ENCODE peak calls at places on chromosome 4, in six cellular contexts. V is fibroblast of lung; Z is mucosa of descending colon; B is transverse colon; R is endothelial cell of umbilical vein; O is CD4-positive, alpha-beta memory T cell. K is an unnamed sample. For H3K4me1 and H3K9me3, the result is how much of the 10 kb centered on the place peaks cover.

GRCh38 chr4:61336488-61336887 is 136.4 kb downstream of the ADGRL3 start:
- DNase-seq in V (no peak), Z (no peak), O (no peak), R (no peak), B (no peak), K (no peak)

GRCh38 chr4:108762559-108763225 is at the start of gene ETNPPL:
- DNase-seq in R (peak), O (peak), V (peak), Z (peak), B (no peak), K (peak)

GRCh38 chr4:8010618-8011017 is 71.0 kb upstream of the AFAP1 start:
- DNase-seq in R (no peak), Z (peak), O (no peak), V (peak), B (peak), K (no peak)

GRCh38 chr4:16757080-16757521 is 141.3 kb downstream of the LDB2 start:
- DNase-seq in R (peak), B (no peak), O (no peak), V (peak), Z (no peak), K (no peak)

GRCh38 chr4:7358100-7358735 is 76.5 kb downstream of the PSAPL1 start:
- DNase-seq in O (no peak), Z (no peak), R (peak), B (no peak), V (peak), K (no peak)

GRCh38 chr4:150656882-150657281 is 74.9 kb downstream of the MAB21L2 start:
- DNase-seq in R (peak), O (no peak), Z (no peak), V (no peak), B (no peak), K (no peak)

GRCh38 chr4:172813359-172813923 is 355.2 kb upstream of the GALNT7 start:
- DNase-seq in V (peak), R (no peak), O (no peak), Z (no peak), B (no peak), K (no peak)

GRCh38 chr4:83083925-83084475 is 30.5 kb downstream of the PLAC8 start:
- DNase-seq in B (peak), R (peak), V (no peak), O (peak), Z (no peak), K (peak)

GRCh38 chr4:25486171-25486570 is 109.1 kb downstream of the ANAPC4 start:
- DNase-seq in Z (no peak), B (no peak), O (no peak), V (peak), R (peak), K (no peak)

GRCh38 chr4:155899891-155900290 is 3.6 kb upstream of the TDO2 start:
- DNase-seq in B (no peak), Z (no peak), O (no peak), R (no peak), V (peak), K (no peak)

GRCh38 chr4:105473340-105474109 is at the start of gene PPA2:
- DNase-seq in O (peak), Z (peak), R (peak), V (peak), B (peak), K (peak)

GRCh38 chr4:159368320-159368719 is 265.4 kb downstream of the RAPGEF2 start:
- DNase-seq in V (no peak), R (no peak), O (no peak), Z (no peak), B (no peak), K (no peak)

GRCh38 chr4:2141762-2142520 is 82.8 kb downstream of the NAT8L start:
- DNase-seq in V (peak), O (no peak), Z (no peak), R (no peak), B (no peak), K (peak)

GRCh38 chr4:128394778-128395177 is 107.2 kb upstream of the PGRMC2 start:
- DNase-seq in V (peak), Z (no peak), R (no peak), B (no peak), O (no peak), K (no peak)

GRCh38 chr4:60201052-60201673 is 999.0 kb upstream of the ADGRL3 start:
- DNase-seq in R (peak), B (peak), V (peak), O (no peak), Z (peak), K (no peak)

GRCh38 chr4:1855334-1856070 is 454 bp downstream of the LETM1 start:
- DNase-seq in B (peak), O (peak), V (no peak), Z (peak), R (peak), K (no peak)

GRCh38 chr4:140222175-140222574 is 68.2 kb upstream of the MAML3 start:
- DNase-seq in O (no peak), Z (no peak), B (no peak), R (peak), V (peak), K (no peak)

GRCh38 chr4:76562161-76562560 is 127.1 kb downstream of the SHROOM3 start:
- DNase-seq in O (no peak), B (no peak), R (no peak), V (peak), Z (no peak), K (no peak)

GRCh38 chr4:27357283-27357682 is 496.6 kb downstream of the STIM2 start:
- DNase-seq in V (peak), B (no peak), Z (no peak), O (no peak), R (no peak), K (no peak)

GRCh38 chr4:27057662-27058061 is 197.0 kb downstream of the STIM2 start:
- DNase-seq in V (no peak), R (no peak), O (no peak), Z (no peak), B (no peak), K (no peak)

GRCh38 chr4:149987330-149987751 is 90.9 kb upstream of the DCLK2 start:
- DNase-seq in V (no peak), R (peak), B (no peak), O (no peak), Z (no peak), K (no peak)

GRCh38 chr4:140186651-140187315 is 32.8 kb upstream of the MAML3 start:
- DNase-seq in Z (peak), O (no peak), V (peak), R (peak), B (peak), K (no peak)

GRCh38 chr4:73867783-73868182 is 1.4 kb upstream of the CXCL1 start:
- DNase-seq in Z (peak), R (no peak), V (peak), B (peak), O (no peak), K (no peak)

GRCh38 chr4:153759407-153760226 is at the start of gene RNF175:
- DNase-seq in V (peak), R (no peak), O (no peak), Z (no peak), B (no peak), K (peak)

GRCh38 chr4:40992472-40993298 is 221.7 kb downstream of the APBB2 start:
- DNase-seq in B (no peak), R (peak), O (no peak), V (peak), Z (no peak), K (no peak)

GRCh38 chr4:108058685-108059440 is 69.2 kb downstream of the HADH start:
- DNase-seq in V (peak), R (no peak), B (no peak), O (no peak), Z (no peak), K (no peak)

GRCh38 chr4:181548873-181549541 is 694.2 kb upstream of the TENM3 start:
- DNase-seq in V (peak), Z (no peak), O (no peak), R (no peak), B (no peak), K (no peak)

GRCh38 chr4:185865901-185866328 is 53.9 kb upstream of the SORBS2 start:
- DNase-seq in Z (no peak), V (peak), B (peak), R (no peak), O (no peak), K (no peak)

GRCh38 chr4:18366762-18367358 is 345.3 kb upstream of the LCORL start:
- DNase-seq in R (peak), V (peak), Z (no peak), O (peak), B (no peak), K (peak)

GRCh38 chr4:6179362-6179761 is 21.0 kb downstream of the JAKMIP1 start:
- DNase-seq in V (no peak), B (peak), Z (no peak), O (peak), R (no peak), K (no peak)

GRCh38 chr4:6180841-6181631 is 19.3 kb downstream of the JAKMIP1 start:
- DNase-seq in O (peak), R (no peak), B (no peak), Z (no peak), V (no peak), K (peak)

GRCh38 chr4:6184169-6184568 is 16.2 kb downstream of the JAKMIP1 start:
- DNase-seq in Z (no peak), O (no peak), B (no peak), R (no peak), V (no peak), K (no peak)

GRCh38 chr4:6183740-6184139 is 16.6 kb downstream of the JAKMIP1 start:
- DNase-seq in B (no peak), Z (no peak), O (peak), V (no peak), R (no peak), K (no peak)

DNA sequence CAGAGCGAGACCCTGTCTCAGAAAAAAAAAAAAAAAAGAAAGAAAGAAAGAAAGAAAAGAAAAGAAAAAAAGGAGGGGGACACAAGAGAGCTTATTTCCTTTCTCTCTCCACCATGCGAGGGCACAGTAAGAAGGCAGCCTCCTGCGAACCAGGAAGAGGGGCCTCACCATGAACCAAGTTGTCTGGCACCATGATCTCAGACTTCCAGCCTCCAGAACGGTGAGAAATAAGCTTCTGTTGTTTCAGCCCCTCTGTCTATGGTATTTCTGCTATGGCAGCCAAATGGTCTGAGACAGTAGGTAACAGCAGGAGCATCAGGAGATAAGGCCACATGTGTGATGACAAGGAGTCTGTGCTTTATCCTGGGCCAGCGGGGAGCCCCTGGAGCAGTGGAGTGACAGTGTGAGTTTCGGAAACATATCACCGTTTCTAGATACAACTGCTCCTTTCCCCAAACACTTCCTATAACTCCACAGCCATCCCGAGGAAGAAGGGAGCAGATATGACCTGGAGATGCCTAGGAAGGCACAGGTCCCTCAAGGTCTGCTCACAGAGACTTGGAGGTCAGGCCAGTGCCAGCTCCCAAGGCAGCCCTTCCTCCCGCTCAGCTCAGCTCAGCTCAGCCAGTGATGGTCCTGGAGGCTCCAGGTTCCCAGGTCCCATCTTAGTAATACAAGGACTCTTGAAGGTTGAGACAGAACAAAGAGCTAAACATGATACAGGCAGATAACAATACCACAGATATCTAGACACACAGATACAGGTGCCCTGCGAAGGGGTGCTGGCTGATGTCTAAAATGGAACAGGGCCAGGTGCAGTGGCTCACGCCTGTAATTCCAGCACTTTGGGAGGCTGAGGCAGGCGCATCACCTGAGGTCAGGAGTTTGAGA is 17.7 kb downstream of the JAKMIP1 start:
- DNase-seq in V (no peak), O (no peak), B (no peak), Z (no peak), R (no peak), K (no peak)
- H3K4me1 ChIP-seq in V (under half), O (half or more), B (under half), Z (under half), R (under half), K (half or more)

GRCh38 chr4:71860643-71861042 is 76.8 kb upstream of the GC start:
- DNase-seq in B (no peak), V (no peak), R (no peak), Z (no peak), O (no peak), K (no peak)
- H3K9me3 ChIP-seq in B (under half), V (under half), R (under half), Z (under half), O (under half), K (under half)

GRCh38 chr4:80270321-80270720 is 3.9 kb downstream of the FGF5 start:
- DNase-seq in Z (no peak), O (no peak), V (no peak), R (no peak), B (no peak), K (no peak)

GRCh38 chr4:80266267-80266901 is at the start of gene FGF5:
- DNase-seq in Z (peak), V (peak), R (peak), B (peak), O (no peak), K (peak)

GRCh38 chr4:80266902-80267380 is 477 bp downstream of the FGF5 start:
- DNase-seq in O (no peak), Z (no peak), B (no peak), R (peak), V (peak), K (no peak)

GRCh38 chr4:80268936-80269335 is 2.5 kb downstream of the FGF5 start:
- DNase-seq in O (no peak), B (no peak), V (peak), Z (no peak), R (no peak), K (no peak)

DNA sequence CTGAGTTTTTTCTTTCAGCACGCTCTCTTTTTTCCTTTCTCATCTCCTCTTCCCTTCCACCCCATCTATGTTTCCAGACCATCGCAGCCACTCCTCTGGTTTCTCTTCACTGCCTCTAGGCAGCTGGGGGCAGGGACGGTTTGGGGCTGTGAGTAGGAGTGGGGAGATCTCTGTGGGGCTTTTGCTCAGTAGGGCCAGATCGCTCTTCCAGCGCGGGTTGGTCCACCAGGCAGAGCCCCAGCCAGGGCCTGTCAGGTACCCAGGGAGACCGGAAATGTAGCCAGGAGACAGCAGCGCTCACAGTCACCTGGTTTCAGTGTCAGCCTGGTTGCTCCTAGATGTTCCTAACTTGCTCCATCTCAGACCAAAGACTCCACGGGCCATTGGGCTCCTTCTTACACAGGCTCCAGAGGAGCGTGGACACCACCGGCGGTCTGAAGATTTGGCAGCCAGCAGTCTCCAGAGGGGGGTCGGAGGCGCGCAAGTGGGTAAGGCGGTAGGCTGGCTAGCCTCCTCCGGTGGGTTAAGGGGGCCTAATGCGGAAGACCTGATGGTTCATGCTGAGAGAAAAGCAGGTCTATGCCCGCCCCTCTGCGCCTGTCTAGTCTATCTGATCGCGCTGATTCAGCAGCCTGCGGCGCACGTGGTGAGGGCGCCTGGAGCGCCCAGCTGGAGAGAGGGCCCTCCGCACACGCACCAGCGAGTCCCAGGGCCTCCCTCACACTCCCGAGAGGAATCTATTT is 1.8 kb downstream of the FGF5 start:
- DNase-seq in Z (no peak), O (no peak), R (no peak), V (peak), B (no peak), K (no peak)
- H3K4me3 ChIP-seq in Z (no peak), O (no peak), R (no peak), V (peak), B (no peak), K (no peak)

GRCh38 chr4:170306208-170306607 is 216.5 kb upstream of the AADAT start:
- DNase-seq in B (no peak), O (no peak), V (no peak), Z (no peak), R (no peak), K (no peak)
- H3K4me1 ChIP-seq in B (under half), O (under half), V (under half), Z (under half), R (under half), K (under half)

DNA sequence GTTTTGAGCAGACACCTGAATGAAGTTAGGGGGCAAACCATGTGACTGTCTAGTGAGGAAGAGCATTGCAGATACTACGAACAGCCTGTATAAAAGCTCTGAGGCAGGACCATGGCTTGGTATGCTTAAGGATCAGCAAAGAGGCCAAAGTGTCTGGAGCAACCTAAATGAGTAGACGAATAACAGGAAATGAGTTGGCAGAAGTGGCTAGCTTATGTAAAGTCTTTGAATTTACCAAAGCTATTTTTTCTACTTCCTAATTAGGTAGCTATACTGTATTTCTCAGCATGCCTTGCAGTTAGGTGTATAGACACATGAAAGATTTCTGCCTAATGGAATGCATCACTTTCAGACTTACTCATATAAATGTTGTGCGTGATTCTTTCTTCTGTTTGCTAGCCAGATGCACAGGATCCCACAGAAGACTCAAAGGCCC is 9.3 kb upstream of the GPRIN3 start:
- DNase-seq in O (peak), R (peak), V (peak), Z (no peak), B (no peak), K (no peak)
- H3K9me3 ChIP-seq in O (under half), R (under half), V (under half), Z (under half), B (under half), K (under half)

GRCh38 chr4:41992967-41993857 is 2.9 kb downstream of the SLC30A9 start:
- DNase-seq in R (no peak), Z (no peak), B (no peak), O (no peak), V (no peak), K (no peak)
- H3K4me3 ChIP-seq in R (no peak), Z (no peak), B (no peak), O (no peak), V (no peak), K (no peak)

GRCh38 chr4:38080575-38080974 is 120.4 kb downstream of the PTTG2 start:
- DNase-seq in Z (no peak), V (no peak), O (no peak), B (no peak), R (no peak), K (no peak)
- H3K4me1 ChIP-seq in Z (under half), V (under half), O (under half), B (under half), R (under half), K (under half)

K was measured in naive thymus-derived CD4-positive, alpha-beta T cell.